ENCODE peak calls at places on chromosomes 16 and 17, in four cellular contexts. Z is stomach; V is endodermal cell; J is CD8-positive, alpha-beta T cell. A is an unnamed sample.
A peak's percentile ranks its signal among the peaks of the same experiment; 100 is the strongest.

GRCh38 chr17:59331929-59332889 is 754 bp downstream of the YPEL2 start:
- DNase-seq in Z (peak; percentile 57), V (peak; percentile 83), J (peak; percentile 69), A (peak; percentile 45)

GRCh38 chr17:38613981-38614779 is 8.4 kb upstream of the SRCIN1 start:
- DNase-seq in Z (no peak), V (no peak), J (no peak), A (no peak)

GRCh38 chr16:66516172-66516807 is 33.6 kb downstream of the TK2 start:
- DNase-seq in Z (no peak), V (no peak), J (no peak), A (no peak)

GRCh38 chr17:14557482-14557881 is 256.6 kb downstream of the HS3ST3B1 start:
- DNase-seq in Z (no peak), V (no peak), J (no peak), A (no peak)

GRCh38 chr17:36627101-36627500 is 25.7 kb downstream of the MRM1 start:
- DNase-seq in Z (no peak), V (peak; percentile 76), J (no peak), A (no peak)

GRCh38 chr16:88956546-88957455 is 20.2 kb downstream of the CBFA2T3 start:
- DNase-seq in Z (no peak), V (no peak), J (no peak), A (no peak)

GRCh38 chr16:89014611-89015230 is 37.7 kb upstream of the CBFA2T3 start:
- DNase-seq in Z (no peak), V (peak; percentile 35), J (no peak), A (no peak)

GRCh38 chr16:24728891-24729242 is 584 bp upstream of the TNRC6A start:
- DNase-seq in Z (no peak), V (no peak), J (no peak), A (no peak)

GRCh38 chr16:424623-425081 is 797 bp upstream of the RAB11FIP3 start:
- DNase-seq in Z (peak; percentile 40), V (peak; percentile 73), J (no peak), A (no peak)

GRCh38 chr17:59355030-59355694 is 23.7 kb downstream of the YPEL2 start:
- DNase-seq in Z (no peak), V (no peak), J (no peak), A (no peak)

GRCh38 chr17:47188799-47189731 is at the start of gene CDC27:
- DNase-seq in Z (peak; percentile 100), V (peak; percentile 100), J (peak; percentile 100), A (peak; percentile 100)

GRCh38 chr16:56481468-56482112 is 30.2 kb downstream of the OGFOD1 start:
- DNase-seq in Z (no peak), V (no peak), J (no peak), A (no peak)

GRCh38 chr17:75693500-75694481 is 26.7 kb downstream of the SAP30BP start:
- DNase-seq in Z (no peak), V (peak; percentile 92), J (no peak), A (peak; percentile 77)

GRCh38 chr17:57142925-57143324 is 57.9 kb downstream of the AKAP1 start:
- DNase-seq in Z (no peak), V (no peak), J (no peak), A (no peak)

GRCh38 chr16:81214745-81215166 is 23.7 kb upstream of the BCO1 start:
- DNase-seq in Z (peak; percentile 38), V (peak; percentile 87), J (no peak), A (peak; percentile 48)

GRCh38 chr16:86520317-86521210 is 10.2 kb downstream of the FOXF1 start:
- DNase-seq in Z (no peak), V (no peak), J (no peak), A (no peak)

GRCh38 chr17:77100009-77100408 is 40.8 kb upstream of the SEC14L1 start:
- DNase-seq in Z (peak; percentile 62), V (no peak), J (no peak), A (no peak)

GRCh38 chr17:57464191-57464864 is 208.0 kb downstream of the MSI2 start:
- DNase-seq in Z (no peak), V (no peak), J (no peak), A (no peak)

GRCh38 chr17:42054101-42054500 is 3.7 kb upstream of the C17orf113 start:
- DNase-seq in Z (no peak), V (no peak), J (no peak), A (no peak)

GRCh38 chr16:49780436-49780835 is 75.5 kb downstream of the ZNF423 start:
- DNase-seq in Z (no peak), V (no peak), J (no peak), A (no peak)

GRCh38 chr17:16480995-16481394 is 11.0 kb downstream of the LRRC75A start:
- DNase-seq in Z (peak; percentile 52), V (peak; percentile 49), J (no peak), A (no peak)

GRCh38 chr17:9266769-9267168 is 245.5 kb downstream of the NTN1 start:
- DNase-seq in Z (no peak), V (no peak), J (no peak), A (no peak)

GRCh38 chr17:80262775-80263244 is 2.2 kb downstream of the RNF213 start:
- DNase-seq in Z (no peak), V (peak; percentile 61), J (no peak), A (no peak)

GRCh38 chr16:74298104-74298503 is 1.5 kb downstream of the PSMD7 start:
- DNase-seq in Z (no peak), V (no peak), J (no peak), A (no peak)

GRCh38 chr16:57795431-57795878 is 6.8 kb downstream of the KIFC3 start:
- DNase-seq in Z (peak; percentile 73), V (peak; percentile 90), J (no peak), A (peak; percentile 61)

GRCh38 chr17:1511756-1512321 is 4.6 kb downstream of the INPP5K start:
- DNase-seq in Z (peak; percentile 60), V (peak; percentile 39), J (no peak), A (peak; percentile 58)

GRCh38 chr17:1509255-1509943 is 7.0 kb downstream of the INPP5K start:
- DNase-seq in Z (no peak), V (peak; percentile 48), J (no peak), A (no peak)

GRCh38 chr17:1511290-1511689 is 5.1 kb downstream of the INPP5K start:
- DNase-seq in Z (no peak), V (no peak), J (no peak), A (peak; percentile 54)

GRCh38 chr17:1515640-1516402 is 591 bp downstream of the INPP5K start:
- DNase-seq in Z (peak; percentile 64), V (peak; percentile 92), J (peak; percentile 69), A (peak; percentile 78)

GRCh38 chr17:1512351-1512750 is 4.1 kb downstream of the INPP5K start:
- DNase-seq in Z (no peak), V (peak; percentile 14), J (no peak), A (no peak)
- H3K27ac ChIP-seq in Z (peak overlapping the region; percentile 75), V (no peak overlapping the region), J (no peak overlapping the region), A (no peak overlapping the region)

GRCh38 chr16:2776500-2777139 is 460 bp downstream of the ELOB start:
- DNase-seq in Z (no peak), V (no peak), J (no peak), A (no peak)

GRCh38 chr16:2779151-2779920 is 2.3 kb upstream of the ELOB start:
- DNase-seq in Z (no peak), V (peak; percentile 53), J (no peak), A (no peak)

GRCh38 chr16:2775765-2776499 is 1.1 kb downstream of the ELOB start:
- DNase-seq in Z (no peak), V (no peak), J (no peak), A (no peak)

GRCh38 chr16:2778692-2778958 is 1.5 kb upstream of the ELOB start:
- DNase-seq in Z (no peak), V (no peak), J (no peak), A (no peak)

DNA sequence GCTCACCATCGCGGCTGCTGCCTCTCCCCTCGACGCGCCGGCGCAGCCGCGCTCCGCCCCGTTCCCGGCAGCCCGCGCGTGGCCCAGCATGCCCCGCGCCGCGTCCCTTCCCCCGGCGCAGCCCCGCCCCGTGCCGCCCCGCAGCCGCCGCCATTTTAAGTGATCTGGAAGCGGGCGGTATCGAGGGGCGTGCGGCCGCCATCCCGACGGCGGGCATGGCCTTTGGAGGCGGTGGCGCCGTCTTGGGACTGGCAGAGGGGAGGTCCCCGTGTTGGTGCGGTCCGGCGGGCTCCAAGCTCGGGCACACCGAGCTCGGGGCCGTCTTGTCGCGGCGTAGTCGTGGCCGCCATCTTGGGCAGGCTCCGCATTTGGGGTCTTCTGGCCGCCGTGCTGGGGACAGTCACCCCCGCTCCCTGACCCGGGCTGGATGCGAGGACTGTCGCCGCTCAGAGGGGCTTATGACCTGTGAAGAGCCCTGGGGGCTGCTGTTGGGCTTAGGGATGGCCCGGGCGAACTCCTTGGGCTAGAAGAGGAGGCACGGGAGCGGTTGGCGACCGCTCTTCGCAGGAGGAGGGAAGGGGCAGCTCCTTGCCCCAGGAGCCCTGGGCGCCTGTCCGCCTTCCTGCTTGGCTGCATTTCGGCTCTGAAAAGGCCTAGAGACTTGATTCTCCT is at the start of gene ELOB:
- DNase-seq in Z (peak; percentile 92), V (peak; percentile 94), J (peak; percentile 93), A (peak; percentile 92)
- H3K4me3 ChIP-seq in Z (peak within 1 kb of the TSS; percentile 77), V (peak within 1 kb of the TSS; percentile 99), J (peak within 1 kb of the TSS; percentile 84), A (peak within 1 kb of the TSS; percentile 74)

GRCh38 chr17:40614431-40615294 is 33.0 kb downstream of the SMARCE1 start:
- DNase-seq in Z (no peak), V (no peak), J (no peak), A (no peak)
- TF ChIP-seq CTCF in Z (no peak), V (no peak), J (no peak), A (no peak)

GRCh38 chr16:20897253-20897896 is 2.8 kb downstream of the DCUN1D3 start:
- DNase-seq in Z (no peak), V (no peak), J (no peak), A (no peak)
- H3K27ac ChIP-seq in Z (no peak overlapping the region), V (no peak overlapping the region), J (no peak overlapping the region), A (no peak overlapping the region)

GRCh38 chr16:54931757-54932660 is 1.3 kb downstream of the IRX5 start:
- DNase-seq in Z (no peak), V (peak; percentile 68), J (no peak), A (peak; percentile 35)
- H3K4me3 ChIP-seq in Z (peak overlapping the region; percentile 61), V (peak overlapping the region; percentile 82), J (no peak overlapping the region), A (peak overlapping the region; percentile 96)

DNA sequence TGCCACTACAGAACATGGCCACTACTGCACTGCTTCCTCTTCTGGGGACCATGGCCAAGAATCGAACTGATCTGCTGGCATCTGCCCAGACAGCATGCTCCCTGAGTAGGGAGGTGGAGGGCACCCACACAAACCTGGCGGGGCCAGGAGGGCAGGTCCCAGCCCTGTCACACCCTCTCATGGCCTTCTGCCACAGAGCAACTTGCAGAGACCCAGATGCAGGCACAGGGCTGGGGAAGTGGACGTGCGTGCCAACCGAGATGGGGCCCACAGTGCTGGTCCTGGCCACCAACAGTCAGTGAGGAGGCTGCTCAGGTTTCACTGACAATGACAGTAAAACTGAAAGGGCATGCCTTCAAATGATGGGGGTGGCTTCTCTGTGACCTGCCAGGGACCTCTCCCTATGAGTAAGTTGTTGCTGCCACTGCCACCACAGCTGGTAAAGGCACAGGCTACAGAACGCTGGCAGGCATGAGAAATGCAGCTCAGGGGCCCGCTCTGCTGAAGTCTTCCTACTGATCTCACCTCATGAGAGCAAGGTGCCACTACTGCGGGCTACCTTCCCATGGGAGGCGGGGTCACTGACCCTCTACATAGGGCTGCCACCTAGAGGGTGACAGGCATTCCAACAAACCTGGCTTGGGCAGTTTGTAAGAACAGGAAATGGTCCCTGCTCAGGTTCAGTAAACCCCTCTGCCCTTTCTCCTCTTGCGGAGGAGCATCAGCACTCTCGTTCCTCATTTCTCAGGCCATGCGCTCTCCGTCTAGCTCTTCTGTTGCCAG is 15.5 kb downstream of the HIC1 start:
- DNase-seq in Z (no peak), V (peak; percentile 92), J (no peak), A (no peak)
- TF ChIP-seq CTCF in Z (no peak), V (peak; percentile 57), J (no peak), A (no peak)

A was measured in cardiac muscle cell.